ENCODE peak calls at places on chromosomes 11 and 22, in nine cellular contexts. One of them, this sample, is unnamed.

GRCh38 chr11:12724301-12725046 is 50.3 kb downstream of the TEAD1 start:
- DNase-seq in body of pancreas: peak; percentile 80
- DNase-seq in tibial nerve: peak; percentile 66
- DNase-seq in IMR-90: peak; percentile 95
- DNase-seq in esophagus muscularis mucosa: no peak
- DNase-seq in suprapubic skin: peak; percentile 83
- DNase-seq in right lobe of liver: no peak
- DNase-seq in transverse colon: peak; percentile 91
- DNase-seq in ovary: peak; percentile 85
- DNase-seq in this sample: peak; percentile 80

GRCh38 chr11:118672865-118673264 is 6.6 kb downstream of the TREH start:
- DNase-seq in transverse colon: no peak
- DNase-seq in body of pancreas: no peak
- DNase-seq in ovary: no peak
- DNase-seq in tibial nerve: no peak
- DNase-seq in esophagus muscularis mucosa: no peak
- DNase-seq in IMR-90: no peak
- DNase-seq in right lobe of liver: no peak
- DNase-seq in suprapubic skin: peak; percentile 18
- DNase-seq in this sample: no peak

GRCh38 chr22:35591696-35592417 is 25.3 kb downstream of the MB start:
- DNase-seq in ovary: no peak
- DNase-seq in suprapubic skin: no peak
- DNase-seq in body of pancreas: no peak
- DNase-seq in esophagus muscularis mucosa: no peak
- DNase-seq in IMR-90: no peak
- DNase-seq in tibial nerve: no peak
- DNase-seq in transverse colon: no peak
- DNase-seq in right lobe of liver: peak; percentile 26
- DNase-seq in this sample: peak; percentile 15

GRCh38 chr11:24932110-24933000 is 435.5 kb downstream of the LUZP2 start:
- DNase-seq in ovary: no peak
- DNase-seq in tibial nerve: no peak
- DNase-seq in body of pancreas: no peak
- DNase-seq in esophagus muscularis mucosa: no peak
- DNase-seq in transverse colon: peak; percentile 50
- DNase-seq in IMR-90: no peak
- DNase-seq in right lobe of liver: no peak
- DNase-seq in suprapubic skin: no peak
- DNase-seq in this sample: no peak

GRCh38 chr11:34263462-34264186 is 94.2 kb downstream of the ABTB2 start:
- DNase-seq in ovary: no peak
- DNase-seq in body of pancreas: peak; percentile 93
- DNase-seq in esophagus muscularis mucosa: no peak
- DNase-seq in right lobe of liver: peak; percentile 85
- DNase-seq in suprapubic skin: no peak
- DNase-seq in tibial nerve: no peak
- DNase-seq in transverse colon: peak; percentile 79
- DNase-seq in IMR-90: peak; percentile 82
- DNase-seq in this sample: peak; percentile 81

GRCh38 chr11:110738641-110739040 is 26.4 kb upstream of the ARHGAP20 start:
- DNase-seq in IMR-90: no peak
- DNase-seq in body of pancreas: no peak
- DNase-seq in transverse colon: no peak
- DNase-seq in ovary: no peak
- DNase-seq in tibial nerve: no peak
- DNase-seq in right lobe of liver: no peak
- DNase-seq in esophagus muscularis mucosa: no peak
- DNase-seq in suprapubic skin: no peak
- DNase-seq in this sample: no peak

GRCh38 chr11:1653541-1654387 is 24.2 kb downstream of the KRTAP5-5 start:
- DNase-seq in tibial nerve: no peak
- DNase-seq in body of pancreas: no peak
- DNase-seq in IMR-90: no peak
- DNase-seq in ovary: no peak
- DNase-seq in suprapubic skin: peak; percentile 65
- DNase-seq in transverse colon: no peak
- DNase-seq in right lobe of liver: peak; percentile 54
- DNase-seq in esophagus muscularis mucosa: no peak
- DNase-seq in this sample: no peak

GRCh38 chr11:1553808-1554594 is 18.1 kb downstream of the DUSP8 start:
- DNase-seq in esophagus muscularis mucosa: no peak
- DNase-seq in IMR-90: no peak
- DNase-seq in right lobe of liver: no peak
- DNase-seq in ovary: no peak
- DNase-seq in transverse colon: peak; percentile 89
- DNase-seq in tibial nerve: no peak
- DNase-seq in body of pancreas: peak; percentile 99
- DNase-seq in suprapubic skin: no peak
- DNase-seq in this sample: no peak

GRCh38 chr11:35742707-35743454 is 80.3 kb downstream of the TRIM44 start:
- DNase-seq in tibial nerve: no peak
- DNase-seq in right lobe of liver: no peak
- DNase-seq in IMR-90: no peak
- DNase-seq in suprapubic skin: no peak
- DNase-seq in ovary: no peak
- DNase-seq in transverse colon: no peak
- DNase-seq in esophagus muscularis mucosa: no peak
- DNase-seq in body of pancreas: no peak
- DNase-seq in this sample: no peak

GRCh38 chr11:94030059-94030458 is 8.9 kb downstream of the HEPHL1 start:
- DNase-seq in IMR-90: no peak
- DNase-seq in right lobe of liver: no peak
- DNase-seq in tibial nerve: no peak
- DNase-seq in body of pancreas: no peak
- DNase-seq in esophagus muscularis mucosa: no peak
- DNase-seq in transverse colon: no peak
- DNase-seq in suprapubic skin: no peak
- DNase-seq in ovary: no peak
- DNase-seq in this sample: no peak

GRCh38 chr11:19359425-19360000 is 118.8 kb upstream of the E2F8 start:
- DNase-seq in body of pancreas: no peak
- DNase-seq in tibial nerve: no peak
- DNase-seq in right lobe of liver: no peak
- DNase-seq in suprapubic skin: no peak
- DNase-seq in IMR-90: peak; percentile 72
- DNase-seq in transverse colon: no peak
- DNase-seq in esophagus muscularis mucosa: no peak
- DNase-seq in ovary: no peak
- DNase-seq in this sample: no peak

GRCh38 chr11:126718319-126718718 is 282.3 kb downstream of the KIRREL3 start:
- DNase-seq in ovary: no peak
- DNase-seq in suprapubic skin: no peak
- DNase-seq in IMR-90: peak; percentile 18
- DNase-seq in esophagus muscularis mucosa: no peak
- DNase-seq in transverse colon: no peak
- DNase-seq in tibial nerve: no peak
- DNase-seq in right lobe of liver: no peak
- DNase-seq in body of pancreas: no peak
- DNase-seq in this sample: no peak

DNA sequence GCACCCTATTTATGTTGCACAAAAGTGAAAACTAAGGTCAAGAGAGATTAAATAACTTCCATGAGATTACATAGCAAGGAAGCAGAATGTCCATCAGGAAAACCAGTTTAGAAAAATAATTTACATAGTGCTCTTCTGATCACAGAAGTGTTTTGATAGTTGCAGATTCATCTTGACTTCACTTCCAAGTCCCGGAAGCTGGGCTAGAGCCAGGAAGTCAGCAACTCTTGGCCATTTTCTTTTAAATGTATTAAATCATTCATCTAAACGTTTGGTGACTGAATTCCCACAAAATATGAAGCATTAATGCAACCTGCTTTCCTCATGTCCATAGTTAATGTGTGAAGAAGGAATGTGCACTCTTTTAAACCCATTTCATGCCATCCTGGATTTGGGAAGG is 29.7 kb downstream of the APLP2 start:
- DNase-seq in esophagus muscularis mucosa: no peak
- DNase-seq in transverse colon: no peak
- DNase-seq in IMR-90: no peak
- DNase-seq in tibial nerve: no peak
- DNase-seq in body of pancreas: no peak
- DNase-seq in suprapubic skin: no peak
- DNase-seq in right lobe of liver: no peak
- DNase-seq in ovary: no peak
- DNase-seq in this sample: no peak
- H3K36me3 ChIP-seq in esophagus muscularis mucosa: no peaks in the 10 kb centered on the region
- H3K36me3 ChIP-seq in transverse colon: no peaks in the 10 kb centered on the region
- H3K36me3 ChIP-seq in IMR-90: peaks cover 2% of the 10 kb centered on the region
- H3K36me3 ChIP-seq in tibial nerve: no peaks in the 10 kb centered on the region
- H3K36me3 ChIP-seq in body of pancreas: no peaks in the 10 kb centered on the region
- H3K36me3 ChIP-seq in suprapubic skin: no peaks in the 10 kb centered on the region
- H3K36me3 ChIP-seq in right lobe of liver: no peaks in the 10 kb centered on the region
- H3K36me3 ChIP-seq in ovary: no peaks in the 10 kb centered on the region
- H3K36me3 ChIP-seq in this sample: no peaks in the 10 kb centered on the region

DNA sequence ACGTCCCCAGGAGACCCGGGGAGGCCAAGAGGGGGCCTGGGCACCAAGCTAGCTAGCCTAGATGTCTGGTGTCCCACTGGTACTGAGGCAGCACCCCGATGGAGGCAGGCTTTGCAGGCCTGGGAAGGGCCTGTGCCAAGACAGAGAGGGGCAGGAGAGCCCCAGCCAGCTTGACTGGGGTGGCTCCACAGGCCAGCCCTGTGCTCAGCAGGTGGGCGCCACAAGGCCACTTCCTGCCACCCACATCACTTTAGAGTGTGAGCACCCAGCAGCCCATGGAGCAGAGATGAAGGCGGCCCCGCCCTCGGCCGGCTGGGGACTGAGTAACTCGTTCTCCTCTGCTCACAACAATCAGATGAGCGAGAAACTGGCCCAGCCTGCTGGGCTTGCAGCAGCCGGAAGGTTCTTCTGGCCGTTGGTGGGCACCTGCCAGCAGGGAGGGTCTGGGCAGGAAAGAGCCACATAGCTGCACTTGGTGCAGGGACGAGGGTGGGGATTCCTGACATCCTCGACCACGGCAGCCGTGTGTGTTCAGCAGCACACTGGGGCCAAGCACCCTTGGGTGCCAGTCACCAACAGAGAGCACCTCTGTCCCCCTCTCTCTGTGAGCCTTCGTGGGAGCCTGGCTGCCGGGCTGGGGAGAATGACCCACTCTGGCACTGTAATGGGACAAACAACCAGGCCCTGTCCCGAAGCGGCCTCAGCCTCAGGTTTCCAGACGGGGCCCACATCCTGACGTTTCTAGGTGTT is 7.6 kb downstream of the OSBPL5 start:
- DNase-seq in transverse colon: no peak
- DNase-seq in tibial nerve: no peak
- DNase-seq in right lobe of liver: peak; percentile 48
- DNase-seq in body of pancreas: no peak
- DNase-seq in ovary: peak; percentile 33
- DNase-seq in suprapubic skin: no peak
- DNase-seq in esophagus muscularis mucosa: no peak
- DNase-seq in IMR-90: no peak
- DNase-seq in this sample: peak; percentile 67
- TF ChIP-seq POLR2A in transverse colon: no peak
- TF ChIP-seq POLR2A in tibial nerve: no peak
- TF ChIP-seq POLR2A in right lobe of liver: no peak
- TF ChIP-seq POLR2A in body of pancreas: no peak
- TF ChIP-seq POLR2A in ovary: no peak
- TF ChIP-seq POLR2A in suprapubic skin: no peak
- TF ChIP-seq POLR2A in esophagus muscularis mucosa: no peak
- TF ChIP-seq POLR2A in IMR-90: no peak
- TF ChIP-seq POLR2A in this sample: no peak

GRCh38 chr11:69078930-69079607 is 30.3 kb downstream of the TPCN2 start:
- DNase-seq in right lobe of liver: no peak
- DNase-seq in transverse colon: no peak
- DNase-seq in tibial nerve: no peak
- DNase-seq in esophagus muscularis mucosa: no peak
- DNase-seq in body of pancreas: no peak
- DNase-seq in suprapubic skin: no peak
- DNase-seq in ovary: no peak
- DNase-seq in IMR-90: no peak
- DNase-seq in this sample: no peak
- H3K36me3 ChIP-seq in right lobe of liver: peaks cover 50% of the 10 kb centered on the region
- H3K36me3 ChIP-seq in transverse colon: no peaks in the 10 kb centered on the region
- H3K36me3 ChIP-seq in tibial nerve: no peaks in the 10 kb centered on the region
- H3K36me3 ChIP-seq in esophagus muscularis mucosa: peaks cover 86% of the 10 kb centered on the region
- H3K36me3 ChIP-seq in body of pancreas: peaks cover 5% of the 10 kb centered on the region
- H3K36me3 ChIP-seq in suprapubic skin: peaks cover 54% of the 10 kb centered on the region
- H3K36me3 ChIP-seq in ovary: no peaks in the 10 kb centered on the region
- H3K36me3 ChIP-seq in IMR-90: peaks cover 32% of the 10 kb centered on the region
- H3K36me3 ChIP-seq in this sample: no peaks in the 10 kb centered on the region

GRCh38 chr11:68040121-68040956 is 1.5 kb downstream of the TCIRG1 start:
- DNase-seq in esophagus muscularis mucosa: peak; percentile 94
- DNase-seq in IMR-90: peak; percentile 73
- DNase-seq in body of pancreas: peak; percentile 77
- DNase-seq in transverse colon: peak; percentile 68
- DNase-seq in tibial nerve: peak; percentile 44
- DNase-seq in suprapubic skin: peak; percentile 89
- DNase-seq in right lobe of liver: peak; percentile 76
- DNase-seq in ovary: peak; percentile 73
- DNase-seq in this sample: peak; percentile 78

GRCh38 chr11:68038226-68038717 is 553 bp upstream of the TCIRG1 start:
- DNase-seq in transverse colon: no peak
- DNase-seq in suprapubic skin: no peak
- DNase-seq in right lobe of liver: peak; percentile 95
- DNase-seq in tibial nerve: no peak
- DNase-seq in IMR-90: no peak
- DNase-seq in ovary: peak; percentile 65
- DNase-seq in esophagus muscularis mucosa: no peak
- DNase-seq in body of pancreas: peak; percentile 94
- DNase-seq in this sample: peak; percentile 62

GRCh38 chr11:68039526-68040086 is 781 bp downstream of the TCIRG1 start:
- DNase-seq in tibial nerve: no peak
- DNase-seq in right lobe of liver: peak; percentile 74
- DNase-seq in suprapubic skin: peak; percentile 75
- DNase-seq in ovary: peak; percentile 63
- DNase-seq in IMR-90: no peak
- DNase-seq in transverse colon: no peak
- DNase-seq in esophagus muscularis mucosa: no peak
- DNase-seq in body of pancreas: peak; percentile 47
- DNase-seq in this sample: no peak

GRCh38 chr11:68037481-68038225 is 1.2 kb upstream of the TCIRG1 start:
- DNase-seq in IMR-90: no peak
- DNase-seq in suprapubic skin: no peak
- DNase-seq in right lobe of liver: peak; percentile 61
- DNase-seq in ovary: no peak
- DNase-seq in body of pancreas: peak; percentile 84
- DNase-seq in transverse colon: no peak
- DNase-seq in tibial nerve: no peak
- DNase-seq in esophagus muscularis mucosa: no peak
- DNase-seq in this sample: peak; percentile 23

DNA sequence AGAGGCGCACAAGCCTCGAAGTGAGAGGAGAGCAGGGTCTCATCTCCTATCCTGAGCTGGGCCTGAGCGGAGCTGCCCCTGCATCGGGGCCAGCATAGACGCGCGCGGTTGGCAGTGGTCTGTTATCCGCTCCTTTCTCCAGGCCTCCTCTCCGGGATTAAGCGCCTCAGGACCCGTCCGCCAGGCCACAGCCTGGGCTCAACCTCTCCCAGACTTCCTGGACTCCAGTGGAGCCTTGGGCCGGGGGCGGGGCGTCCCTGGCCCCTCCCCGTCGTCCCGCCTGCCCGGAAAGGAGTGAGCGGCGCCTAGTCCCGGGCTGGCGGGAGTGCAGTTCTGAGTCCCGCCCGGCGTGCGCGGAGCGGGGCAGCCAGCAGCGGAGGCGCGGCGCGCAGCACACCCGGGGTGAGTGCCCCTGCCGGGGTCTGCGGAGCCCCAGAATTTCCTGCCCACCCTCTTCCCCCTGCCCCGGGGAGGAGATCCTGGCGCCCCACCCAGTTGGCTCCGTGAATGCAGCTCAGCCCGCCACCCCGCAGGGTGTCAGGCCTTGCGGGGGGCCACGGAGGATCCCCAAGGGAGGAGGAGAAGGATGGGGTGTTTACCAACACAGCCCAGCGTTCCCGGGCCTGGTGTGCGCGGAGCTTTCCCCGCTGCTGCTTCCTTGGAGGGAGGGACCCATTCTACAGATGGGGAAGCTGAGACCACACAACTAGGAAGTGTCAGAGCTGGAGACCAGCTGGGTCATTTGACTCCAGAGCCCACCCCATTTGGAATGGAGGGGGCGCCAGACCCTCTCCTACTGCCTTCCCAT is at the start of gene TCIRG1:
- DNase-seq in suprapubic skin: no peak
- DNase-seq in right lobe of liver: peak; percentile 93
- DNase-seq in ovary: peak; percentile 91
- DNase-seq in transverse colon: peak; percentile 92
- DNase-seq in IMR-90: peak; percentile 70
- DNase-seq in tibial nerve: peak; percentile 84
- DNase-seq in body of pancreas: peak; percentile 93
- DNase-seq in esophagus muscularis mucosa: peak; percentile 96
- DNase-seq in this sample: peak; percentile 88
- TF ChIP-seq POLR2A in suprapubic skin: peak; percentile 82
- TF ChIP-seq POLR2A in right lobe of liver: peak; percentile 99
- TF ChIP-seq POLR2A in ovary: peak; percentile 90
- TF ChIP-seq POLR2A in transverse colon: peak; percentile 96
- TF ChIP-seq POLR2A in IMR-90: peak; percentile 70
- TF ChIP-seq POLR2A in tibial nerve: peak; percentile 87
- TF ChIP-seq POLR2A in body of pancreas: peak; percentile 96
- TF ChIP-seq POLR2A in esophagus muscularis mucosa: peak; percentile 94
- TF ChIP-seq POLR2A in this sample: peak; percentile 98